ENCODE peak calls at places on chromosomes 16 and 17, in five cellular contexts. One of them, this sample, is unnamed.

GRCh38 chr17:57926723-57927047 is 28.5 kb downstream of the CUEDC1 start:
- DNase-seq in keratinocyte: no peak
- DNase-seq in Peyer's patch: no peak
- DNase-seq in lower lobe of right lung: no peak
- DNase-seq in aorta: no peak
- DNase-seq in this sample: no peak

GRCh38 chr16:22670551-22670970 is 143.4 kb upstream of the HS3ST2 start:
- DNase-seq in keratinocyte: no peak
- DNase-seq in Peyer's patch: no peak
- DNase-seq in lower lobe of right lung: no peak
- DNase-seq in aorta: no peak
- DNase-seq in this sample: no peak

GRCh38 chr16:66521951-66522771 is 27.8 kb downstream of the TK2 start:
- DNase-seq in keratinocyte: peak; percentile 97
- DNase-seq in Peyer's patch: peak; percentile 93
- DNase-seq in lower lobe of right lung: peak; percentile 84
- DNase-seq in aorta: peak; percentile 75
- DNase-seq in this sample: peak; percentile 90

GRCh38 chr16:81541314-81541713 is 96.7 kb downstream of the CMIP start:
- DNase-seq in keratinocyte: no peak
- DNase-seq in Peyer's patch: no peak
- DNase-seq in lower lobe of right lung: peak; percentile 6
- DNase-seq in aorta: no peak
- DNase-seq in this sample: no peak

GRCh38 chr16:10126686-10127085 is 55.5 kb downstream of the GRIN2A start:
- DNase-seq in keratinocyte: no peak
- DNase-seq in Peyer's patch: no peak
- DNase-seq in lower lobe of right lung: no peak
- DNase-seq in aorta: no peak
- DNase-seq in this sample: no peak

GRCh38 chr17:34637041-34637547 is 57.7 kb downstream of the TMEM132E start:
- DNase-seq in keratinocyte: no peak
- DNase-seq in Peyer's patch: no peak
- DNase-seq in lower lobe of right lung: peak; percentile 7
- DNase-seq in aorta: peak; percentile 63
- DNase-seq in this sample: no peak

GRCh38 chr16:10895053-10895946 is 18.3 kb downstream of the CIITA start:
- DNase-seq in keratinocyte: no peak
- DNase-seq in Peyer's patch: peak; percentile 68
- DNase-seq in lower lobe of right lung: no peak
- DNase-seq in aorta: peak; percentile 79
- DNase-seq in this sample: no peak

GRCh38 chr17:39634384-39634871 is 2.5 kb upstream of the STARD3 start:
- DNase-seq in keratinocyte: no peak
- DNase-seq in Peyer's patch: no peak
- DNase-seq in lower lobe of right lung: no peak
- DNase-seq in aorta: no peak
- DNase-seq in this sample: no peak

GRCh38 chr17:34251186-34251585 is 3.9 kb upstream of the CCL2 start:
- DNase-seq in keratinocyte: no peak
- DNase-seq in Peyer's patch: no peak
- DNase-seq in lower lobe of right lung: no peak
- DNase-seq in aorta: no peak
- DNase-seq in this sample: no peak

GRCh38 chr17:67360880-67361279 is 5.5 kb downstream of the PSMD12 start:
- DNase-seq in keratinocyte: no peak
- DNase-seq in Peyer's patch: no peak
- DNase-seq in lower lobe of right lung: no peak
- DNase-seq in aorta: no peak
- DNase-seq in this sample: no peak

GRCh38 chr17:74750327-74751069 is 2.1 kb downstream of the NHERF1 start:
- DNase-seq in keratinocyte: no peak
- DNase-seq in Peyer's patch: peak; percentile 84
- DNase-seq in lower lobe of right lung: no peak
- DNase-seq in aorta: no peak
- DNase-seq in this sample: peak; percentile 70
- H3K4me3 ChIP-seq in keratinocyte: peak overlapping the region; percentile 81
- H3K4me3 ChIP-seq in Peyer's patch: peak overlapping the region; percentile 67
- H3K4me3 ChIP-seq in lower lobe of right lung: peak overlapping the region; percentile 98
- H3K4me3 ChIP-seq in aorta: no peak overlapping the region
- H3K4me3 ChIP-seq in this sample: peak overlapping the region; percentile 88

GRCh38 chr16:69761983-69762842 is at the start of gene WWP2:
- DNase-seq in keratinocyte: no peak
- DNase-seq in Peyer's patch: peak; percentile 89
- DNase-seq in lower lobe of right lung: peak; percentile 85
- DNase-seq in aorta: peak; percentile 92
- DNase-seq in this sample: peak; percentile 81

GRCh38 chr16:69762843-69763556 is 868 bp downstream of the WWP2 start:
- DNase-seq in keratinocyte: no peak
- DNase-seq in Peyer's patch: no peak
- DNase-seq in lower lobe of right lung: no peak
- DNase-seq in aorta: no peak
- DNase-seq in this sample: no peak

GRCh38 chr16:69767459-69768229 is 5.5 kb downstream of the WWP2 start:
- DNase-seq in keratinocyte: no peak
- DNase-seq in Peyer's patch: no peak
- DNase-seq in lower lobe of right lung: no peak
- DNase-seq in aorta: no peak
- DNase-seq in this sample: no peak

GRCh38 chr16:69769404-69769803 is 7.3 kb downstream of the WWP2 start:
- DNase-seq in keratinocyte: no peak
- DNase-seq in Peyer's patch: no peak
- DNase-seq in lower lobe of right lung: no peak
- DNase-seq in aorta: no peak
- DNase-seq in this sample: no peak

GRCh38 chr16:69763557-69763942 is 1.4 kb downstream of the WWP2 start:
- DNase-seq in keratinocyte: no peak
- DNase-seq in Peyer's patch: no peak
- DNase-seq in lower lobe of right lung: no peak
- DNase-seq in aorta: no peak
- DNase-seq in this sample: no peak
- H3K27ac ChIP-seq in keratinocyte: peak overlapping the region; percentile 79
- H3K27ac ChIP-seq in Peyer's patch: peak overlapping the region; percentile 91
- H3K27ac ChIP-seq in lower lobe of right lung: peak overlapping the region; percentile 96
- H3K27ac ChIP-seq in aorta: no peak overlapping the region
- H3K27ac ChIP-seq in this sample: peak overlapping the region; percentile 91

GRCh38 chr17:670286-670685 is 44.4 kb downstream of the VPS53 start:
- DNase-seq in keratinocyte: no peak
- DNase-seq in Peyer's patch: no peak
- DNase-seq in lower lobe of right lung: no peak
- DNase-seq in aorta: no peak
- DNase-seq in this sample: no peak
- H3K9me3 ChIP-seq in keratinocyte: no peaks in the 10 kb centered on the region
- H3K9me3 ChIP-seq in Peyer's patch: no peaks in the 10 kb centered on the region
- H3K9me3 ChIP-seq in lower lobe of right lung: no peaks in the 10 kb centered on the region
- H3K9me3 ChIP-seq in aorta: no peaks in the 10 kb centered on the region
- H3K9me3 ChIP-seq in this sample: no peaks in the 10 kb centered on the region

GRCh38 chr16:75097191-75097761 is 19.3 kb downstream of the LDHD start:
- DNase-seq in keratinocyte: no peak
- DNase-seq in Peyer's patch: no peak
- DNase-seq in lower lobe of right lung: no peak
- DNase-seq in aorta: no peak
- DNase-seq in this sample: no peak

GRCh38 chr16:75096730-75097129 is 19.9 kb downstream of the LDHD start:
- DNase-seq in keratinocyte: no peak
- DNase-seq in Peyer's patch: no peak
- DNase-seq in lower lobe of right lung: peak; percentile 62
- DNase-seq in aorta: no peak
- DNase-seq in this sample: peak; percentile 67

GRCh38 chr16:75097941-75098897 is 18.4 kb downstream of the LDHD start:
- DNase-seq in keratinocyte: no peak
- DNase-seq in Peyer's patch: no peak
- DNase-seq in lower lobe of right lung: peak; percentile 62
- DNase-seq in aorta: no peak
- DNase-seq in this sample: no peak

GRCh38 chr16:75099738-75100615 is 16.6 kb downstream of the LDHD start:
- DNase-seq in keratinocyte: no peak
- DNase-seq in Peyer's patch: peak; percentile 75
- DNase-seq in lower lobe of right lung: peak; percentile 66
- DNase-seq in aorta: no peak
- DNase-seq in this sample: peak; percentile 57

DNA sequence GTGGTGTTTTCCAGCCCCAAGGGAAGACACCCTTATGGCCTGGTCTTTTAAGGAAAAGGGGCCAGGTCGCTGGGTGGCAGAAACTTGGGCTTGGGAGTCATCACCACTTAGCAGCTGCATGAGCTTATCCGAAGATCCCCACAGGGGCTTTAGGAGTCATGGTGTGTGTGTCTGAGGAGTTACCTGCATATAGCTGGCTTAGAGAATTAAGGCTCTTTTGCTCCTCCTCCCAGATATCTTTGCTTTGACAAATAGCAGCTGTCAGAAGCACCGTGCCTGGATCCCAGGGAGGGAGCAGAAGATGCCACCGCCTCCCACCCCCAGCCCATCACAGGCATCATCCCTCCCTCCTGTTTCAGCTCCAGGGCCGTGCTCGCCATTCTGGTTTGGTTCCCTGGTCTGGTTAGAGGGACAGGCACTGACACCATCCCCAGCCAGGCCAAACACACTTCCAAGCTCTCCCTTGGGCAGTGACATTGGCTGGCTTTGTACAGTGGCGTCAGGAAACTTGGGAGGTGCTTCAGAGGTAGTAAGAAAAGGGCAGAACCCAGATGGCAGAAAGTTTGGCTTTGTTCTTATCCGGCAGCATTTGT is 17.4 kb downstream of the LDHD start:
- DNase-seq in keratinocyte: no peak
- DNase-seq in Peyer's patch: no peak
- DNase-seq in lower lobe of right lung: no peak
- DNase-seq in aorta: no peak
- DNase-seq in this sample: no peak
- H3K4me3 ChIP-seq in keratinocyte: no peak overlapping the region
- H3K4me3 ChIP-seq in Peyer's patch: no peak overlapping the region
- H3K4me3 ChIP-seq in lower lobe of right lung: no peak overlapping the region
- H3K4me3 ChIP-seq in aorta: no peak overlapping the region
- H3K4me3 ChIP-seq in this sample: no peak overlapping the region

DNA sequence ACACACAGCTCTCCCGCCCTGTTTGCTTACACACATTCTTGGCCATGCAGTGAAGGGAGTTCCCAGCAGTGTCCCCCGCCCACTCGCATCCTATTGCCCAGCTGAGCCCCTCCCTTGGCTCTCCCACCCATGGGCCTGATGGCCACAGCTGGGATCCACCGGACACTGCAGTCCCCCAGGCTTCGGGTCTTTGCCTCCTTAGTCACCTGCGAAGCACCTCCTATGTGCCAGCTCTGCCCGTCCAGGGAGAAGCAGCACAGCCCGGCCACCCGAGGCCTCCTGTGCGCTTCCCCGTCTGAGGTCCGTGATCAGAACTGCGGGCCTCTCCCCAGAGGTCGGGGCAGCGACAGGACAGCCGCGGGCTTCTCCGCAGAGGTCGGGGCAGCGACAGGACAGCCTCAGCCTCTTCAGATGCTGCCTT is 136.9 kb downstream of the BANP start:
- DNase-seq in keratinocyte: no peak
- DNase-seq in Peyer's patch: no peak
- DNase-seq in lower lobe of right lung: no peak
- DNase-seq in aorta: no peak
- DNase-seq in this sample: no peak
- H3K27ac ChIP-seq in keratinocyte: no peak overlapping the region
- H3K27ac ChIP-seq in Peyer's patch: no peak overlapping the region
- H3K27ac ChIP-seq in lower lobe of right lung: no peak overlapping the region
- H3K27ac ChIP-seq in aorta: no peak overlapping the region
- H3K27ac ChIP-seq in this sample: no peak overlapping the region

GRCh38 chr16:35685085-35685484 is 2225.7 kb downstream of the TP53TG3F start:
- DNase-seq in keratinocyte: no peak
- DNase-seq in Peyer's patch: no peak
- DNase-seq in lower lobe of right lung: no peak
- DNase-seq in aorta: no peak
- DNase-seq in this sample: no peak
- H3K9me3 ChIP-seq in keratinocyte: no peaks in the 10 kb centered on the region
- H3K9me3 ChIP-seq in Peyer's patch: no peaks in the 10 kb centered on the region
- H3K9me3 ChIP-seq in lower lobe of right lung: peaks cover 8% of the 10 kb centered on the region
- H3K9me3 ChIP-seq in aorta: no peaks in the 10 kb centered on the region
- H3K9me3 ChIP-seq in this sample: peaks cover 78% of the 10 kb centered on the region

DNA sequence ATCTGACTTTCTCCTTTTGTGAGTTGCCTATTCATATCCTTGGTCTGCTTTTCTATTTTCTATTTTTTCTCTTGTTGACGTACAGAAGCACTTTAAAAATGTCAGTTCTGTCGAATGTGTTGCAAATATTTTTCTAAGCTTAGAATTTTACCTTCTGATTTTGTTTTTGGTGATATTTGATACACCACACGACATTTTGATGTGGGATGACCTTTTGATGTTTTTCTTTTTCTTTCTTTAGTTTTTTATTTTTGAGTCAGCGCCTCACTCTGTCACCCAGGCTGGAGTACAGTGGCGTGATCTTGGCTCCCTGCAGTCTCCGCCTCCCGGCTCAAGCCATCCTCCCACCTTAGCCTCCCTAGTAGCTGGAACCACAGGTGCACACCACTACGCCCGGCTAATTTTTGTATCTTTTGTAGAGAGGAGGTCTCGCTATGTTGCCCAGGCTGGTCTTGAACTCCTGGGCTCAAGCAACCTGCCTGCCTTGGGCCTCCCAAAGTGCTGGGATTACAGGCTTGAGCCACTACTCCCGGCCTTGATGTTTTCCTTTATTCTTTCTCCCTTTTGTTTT is 39.6 kb downstream of the WSB1 start:
- DNase-seq in keratinocyte: no peak
- DNase-seq in Peyer's patch: no peak
- DNase-seq in lower lobe of right lung: no peak
- DNase-seq in aorta: no peak
- DNase-seq in this sample: no peak
- H3K4me3 ChIP-seq in keratinocyte: peak overlapping the region; percentile 38
- H3K4me3 ChIP-seq in Peyer's patch: peak overlapping the region; percentile 56
- H3K4me3 ChIP-seq in lower lobe of right lung: peak overlapping the region; percentile 61
- H3K4me3 ChIP-seq in aorta: peak overlapping the region; percentile 30
- H3K4me3 ChIP-seq in this sample: peak overlapping the region; percentile 50

DNA sequence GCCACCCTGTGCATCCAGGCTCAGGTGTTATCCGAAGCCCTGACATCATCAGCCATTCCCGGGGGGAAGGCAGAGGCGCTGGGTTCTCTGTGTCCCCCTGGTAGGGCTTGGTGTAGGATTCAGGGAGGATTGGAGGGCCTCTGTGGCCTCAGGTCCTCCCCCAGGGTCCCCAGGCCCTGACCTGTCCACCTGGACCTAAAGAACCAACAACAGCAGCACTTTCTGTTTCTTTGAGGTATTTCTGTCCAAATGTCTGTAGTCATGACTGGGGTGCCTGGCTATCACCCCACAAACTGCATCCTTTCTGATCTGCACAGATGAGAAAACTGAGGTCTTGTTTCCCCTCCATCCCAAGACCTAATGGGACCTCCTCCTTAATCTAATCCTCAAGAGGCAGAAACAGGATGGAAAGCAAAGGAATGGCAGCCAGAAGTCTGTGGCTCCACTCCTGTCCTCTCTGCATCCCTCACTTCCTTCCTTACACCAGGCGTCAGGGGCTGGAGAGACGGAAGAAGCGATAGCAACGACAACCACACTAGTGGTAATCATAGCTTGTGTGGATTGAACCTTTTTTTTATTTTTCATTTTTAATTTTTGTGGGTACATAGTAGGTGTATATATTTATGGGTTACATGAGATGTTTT is 11.8 kb downstream of the NLRC5 start:
- DNase-seq in keratinocyte: no peak
- DNase-seq in Peyer's patch: peak; percentile 41
- DNase-seq in lower lobe of right lung: no peak
- DNase-seq in aorta: no peak
- DNase-seq in this sample: no peak
- H3K27ac ChIP-seq in keratinocyte: no peak overlapping the region
- H3K27ac ChIP-seq in Peyer's patch: peak overlapping the region; percentile 78
- H3K27ac ChIP-seq in lower lobe of right lung: peak overlapping the region; percentile 41
- H3K27ac ChIP-seq in aorta: no peak overlapping the region
- H3K27ac ChIP-seq in this sample: peak overlapping the region; percentile 77

This sample was measured in left lung.